ENCODE peak calls at places on chromosomes 1 and 21, in eight cellular contexts. One of them, this sample, is unnamed.

GRCh38 chr1:181107711-181108110 is 19.2 kb downstream of the IER5 start:
- DNase-seq in stimulated activated naive CD4-positive, alpha-beta T cell: no peak
- DNase-seq in RPMI7951: no peak
- DNase-seq in GM18507: no peak
- DNase-seq in HT1080: no peak
- DNase-seq in body of pancreas: peak
- DNase-seq in activated CD8-positive, alpha-beta T cell treated with anti-CD3 and anti-CD28 coated beads for 36 hours: no peak
- DNase-seq in nephron progenitor cell: no peak
- DNase-seq in this sample: no peak

GRCh38 chr1:229432116-229432461 is 1.8 kb downstream of the ACTA1 start:
- DNase-seq in stimulated activated naive CD4-positive, alpha-beta T cell: no peak
- DNase-seq in RPMI7951: no peak
- DNase-seq in GM18507: no peak
- DNase-seq in HT1080: no peak
- DNase-seq in body of pancreas: no peak
- DNase-seq in activated CD8-positive, alpha-beta T cell treated with anti-CD3 and anti-CD28 coated beads for 36 hours: no peak
- DNase-seq in nephron progenitor cell: no peak
- DNase-seq in this sample: no peak

GRCh38 chr1:245404952-245405351 is 250.2 kb downstream of the KIF26B start:
- DNase-seq in stimulated activated naive CD4-positive, alpha-beta T cell: no peak
- DNase-seq in RPMI7951: no peak
- DNase-seq in GM18507: no peak
- DNase-seq in HT1080: no peak
- DNase-seq in body of pancreas: no peak
- DNase-seq in activated CD8-positive, alpha-beta T cell treated with anti-CD3 and anti-CD28 coated beads for 36 hours: no peak
- DNase-seq in nephron progenitor cell: no peak
- DNase-seq in this sample: no peak

GRCh38 chr1:59062743-59063142 is 234.2 kb upstream of the FGGY start:
- DNase-seq in stimulated activated naive CD4-positive, alpha-beta T cell: no peak
- DNase-seq in RPMI7951: peak
- DNase-seq in GM18507: no peak
- DNase-seq in HT1080: peak
- DNase-seq in body of pancreas: peak
- DNase-seq in activated CD8-positive, alpha-beta T cell treated with anti-CD3 and anti-CD28 coated beads for 36 hours: peak
- DNase-seq in nephron progenitor cell: no peak
- DNase-seq in this sample: no peak

GRCh38 chr1:192626366-192627179 is 9.4 kb upstream of the RGS13 start:
- DNase-seq in stimulated activated naive CD4-positive, alpha-beta T cell: no peak
- DNase-seq in RPMI7951: no peak
- DNase-seq in GM18507: no peak
- DNase-seq in HT1080: no peak
- DNase-seq in body of pancreas: no peak
- DNase-seq in activated CD8-positive, alpha-beta T cell treated with anti-CD3 and anti-CD28 coated beads for 36 hours: no peak
- DNase-seq in nephron progenitor cell: no peak
- DNase-seq in this sample: peak

GRCh38 chr1:181318022-181318857 is 165.1 kb upstream of the CACNA1E start:
- DNase-seq in stimulated activated naive CD4-positive, alpha-beta T cell: peak
- DNase-seq in RPMI7951: no peak
- DNase-seq in GM18507: no peak
- DNase-seq in HT1080: no peak
- DNase-seq in body of pancreas: no peak
- DNase-seq in activated CD8-positive, alpha-beta T cell treated with anti-CD3 and anti-CD28 coated beads for 36 hours: peak
- DNase-seq in nephron progenitor cell: peak
- DNase-seq in this sample: no peak

GRCh38 chr21:14751602-14752001 is 205.5 kb upstream of the SAMSN1 start:
- DNase-seq in stimulated activated naive CD4-positive, alpha-beta T cell: no peak
- DNase-seq in RPMI7951: no peak
- DNase-seq in GM18507: no peak
- DNase-seq in HT1080: no peak
- DNase-seq in body of pancreas: no peak
- DNase-seq in activated CD8-positive, alpha-beta T cell treated with anti-CD3 and anti-CD28 coated beads for 36 hours: no peak
- DNase-seq in nephron progenitor cell: no peak
- DNase-seq in this sample: no peak

GRCh38 chr21:45607021-45607921 is 36.3 kb upstream of the PCBP3 start:
- DNase-seq in stimulated activated naive CD4-positive, alpha-beta T cell: peak
- DNase-seq in RPMI7951: peak
- DNase-seq in GM18507: no peak
- DNase-seq in HT1080: peak
- DNase-seq in body of pancreas: no peak
- DNase-seq in activated CD8-positive, alpha-beta T cell treated with anti-CD3 and anti-CD28 coated beads for 36 hours: peak
- DNase-seq in nephron progenitor cell: no peak
- DNase-seq in this sample: no peak

GRCh38 chr1:63915121-63915520 is 141.3 kb downstream of the ROR1 start:
- DNase-seq in stimulated activated naive CD4-positive, alpha-beta T cell: no peak
- DNase-seq in RPMI7951: peak
- DNase-seq in GM18507: no peak
- DNase-seq in HT1080: peak
- DNase-seq in body of pancreas: no peak
- DNase-seq in activated CD8-positive, alpha-beta T cell treated with anti-CD3 and anti-CD28 coated beads for 36 hours: no peak
- DNase-seq in nephron progenitor cell: no peak
- DNase-seq in this sample: no peak

GRCh38 chr21:35996217-35996616 is 64.1 kb downstream of the SETD4 start:
- DNase-seq in stimulated activated naive CD4-positive, alpha-beta T cell: no peak
- DNase-seq in RPMI7951: no peak
- DNase-seq in GM18507: no peak
- DNase-seq in HT1080: no peak
- DNase-seq in body of pancreas: no peak
- DNase-seq in activated CD8-positive, alpha-beta T cell treated with anti-CD3 and anti-CD28 coated beads for 36 hours: peak
- DNase-seq in nephron progenitor cell: no peak
- DNase-seq in this sample: no peak

GRCh38 chr1:156076609-156077429 is 5.4 kb downstream of the MEX3A start:
- DNase-seq in stimulated activated naive CD4-positive, alpha-beta T cell: no peak
- DNase-seq in RPMI7951: no peak
- DNase-seq in GM18507: peak
- DNase-seq in HT1080: no peak
- DNase-seq in body of pancreas: peak
- DNase-seq in activated CD8-positive, alpha-beta T cell treated with anti-CD3 and anti-CD28 coated beads for 36 hours: peak
- DNase-seq in nephron progenitor cell: peak
- DNase-seq in this sample: no peak

GRCh38 chr1:163834778-163835177 is 513.0 kb downstream of the NUF2 start:
- DNase-seq in stimulated activated naive CD4-positive, alpha-beta T cell: no peak
- DNase-seq in RPMI7951: no peak
- DNase-seq in GM18507: no peak
- DNase-seq in HT1080: no peak
- DNase-seq in body of pancreas: no peak
- DNase-seq in activated CD8-positive, alpha-beta T cell treated with anti-CD3 and anti-CD28 coated beads for 36 hours: no peak
- DNase-seq in nephron progenitor cell: no peak
- DNase-seq in this sample: no peak

GRCh38 chr1:205470131-205470530 is 14.3 kb upstream of the BLACAT1 start:
- DNase-seq in stimulated activated naive CD4-positive, alpha-beta T cell: no peak
- DNase-seq in RPMI7951: no peak
- DNase-seq in GM18507: no peak
- DNase-seq in HT1080: no peak
- DNase-seq in body of pancreas: peak
- DNase-seq in activated CD8-positive, alpha-beta T cell treated with anti-CD3 and anti-CD28 coated beads for 36 hours: no peak
- DNase-seq in nephron progenitor cell: no peak
- DNase-seq in this sample: no peak

GRCh38 chr1:205535866-205536758 is 31.6 kb downstream of the CDK18 start:
- DNase-seq in stimulated activated naive CD4-positive, alpha-beta T cell: no peak
- DNase-seq in RPMI7951: no peak
- DNase-seq in GM18507: no peak
- DNase-seq in HT1080: no peak
- DNase-seq in body of pancreas: no peak
- DNase-seq in activated CD8-positive, alpha-beta T cell treated with anti-CD3 and anti-CD28 coated beads for 36 hours: no peak
- DNase-seq in nephron progenitor cell: no peak
- DNase-seq in this sample: no peak

GRCh38 chr1:221200464-221200863 is 321.2 kb downstream of the HLX start:
- DNase-seq in stimulated activated naive CD4-positive, alpha-beta T cell: no peak
- DNase-seq in RPMI7951: no peak
- DNase-seq in GM18507: no peak
- DNase-seq in HT1080: no peak
- DNase-seq in body of pancreas: no peak
- DNase-seq in activated CD8-positive, alpha-beta T cell treated with anti-CD3 and anti-CD28 coated beads for 36 hours: no peak
- DNase-seq in nephron progenitor cell: no peak
- DNase-seq in this sample: no peak

GRCh38 chr1:56017336-56017735 is 562.0 kb downstream of the PLPP3 start:
- DNase-seq in stimulated activated naive CD4-positive, alpha-beta T cell: no peak
- DNase-seq in RPMI7951: no peak
- DNase-seq in GM18507: no peak
- DNase-seq in HT1080: peak
- DNase-seq in body of pancreas: no peak
- DNase-seq in activated CD8-positive, alpha-beta T cell treated with anti-CD3 and anti-CD28 coated beads for 36 hours: no peak
- DNase-seq in nephron progenitor cell: no peak
- DNase-seq in this sample: no peak

GRCh38 chr1:61043010-61043820 is 39.1 kb upstream of the NFIA start:
- DNase-seq in stimulated activated naive CD4-positive, alpha-beta T cell: peak
- DNase-seq in RPMI7951: no peak
- DNase-seq in GM18507: peak
- DNase-seq in HT1080: peak
- DNase-seq in body of pancreas: peak
- DNase-seq in activated CD8-positive, alpha-beta T cell treated with anti-CD3 and anti-CD28 coated beads for 36 hours: peak
- DNase-seq in nephron progenitor cell: peak
- DNase-seq in this sample: no peak

GRCh38 chr1:51564124-51564523 is 45.1 kb upstream of the EPS15 start:
- DNase-seq in stimulated activated naive CD4-positive, alpha-beta T cell: no peak
- DNase-seq in RPMI7951: peak
- DNase-seq in GM18507: no peak
- DNase-seq in HT1080: no peak
- DNase-seq in body of pancreas: peak
- DNase-seq in activated CD8-positive, alpha-beta T cell treated with anti-CD3 and anti-CD28 coated beads for 36 hours: peak
- DNase-seq in nephron progenitor cell: no peak
- DNase-seq in this sample: no peak

GRCh38 chr1:221263831-221264767 is 384.9 kb downstream of the HLX start:
- DNase-seq in stimulated activated naive CD4-positive, alpha-beta T cell: no peak
- DNase-seq in RPMI7951: peak
- DNase-seq in GM18507: peak
- DNase-seq in HT1080: peak
- DNase-seq in body of pancreas: peak
- DNase-seq in activated CD8-positive, alpha-beta T cell treated with anti-CD3 and anti-CD28 coated beads for 36 hours: peak
- DNase-seq in nephron progenitor cell: peak
- DNase-seq in this sample: peak

GRCh38 chr1:10253755-10254154 is 43.4 kb downstream of the KIF1B start:
- DNase-seq in stimulated activated naive CD4-positive, alpha-beta T cell: no peak
- DNase-seq in RPMI7951: peak
- DNase-seq in GM18507: no peak
- DNase-seq in HT1080: peak
- DNase-seq in body of pancreas: peak
- DNase-seq in activated CD8-positive, alpha-beta T cell treated with anti-CD3 and anti-CD28 coated beads for 36 hours: no peak
- DNase-seq in nephron progenitor cell: no peak
- DNase-seq in this sample: no peak